ENCODE peak calls at places on chromosome 4, in five cellular contexts. Q is gastrocnemius medialis, H is sigmoid colon, V is uterus, M is HCT116. I is an unnamed sample.

GRCh38 chr4:158787718-158788441 is 19.1 kb downstream of the FNIP2 start:
- DNase-seq in H (no peak), V (no peak), M (no peak), Q (no peak), I (no peak)

GRCh38 chr4:21921526-21922180 is 26.9 kb downstream of the KCNIP4 start:
- DNase-seq in M (no peak), Q (no peak), V (no peak), H (no peak), I (no peak)

GRCh38 chr4:112731715-112732114 is 94.8 kb downstream of the LARP7 start:
- DNase-seq in Q (peak; percentile 26), V (no peak), M (no peak), H (no peak), I (no peak)

GRCh38 chr4:16684083-16684482 is 214.4 kb downstream of the LDB2 start:
- DNase-seq in V (no peak), H (no peak), M (no peak), Q (no peak), I (no peak)

GRCh38 chr4:117326091-117326490 is 240.7 kb upstream of the TRAM1L1 start:
- DNase-seq in H (no peak), V (no peak), M (no peak), Q (no peak), I (no peak)

GRCh38 chr4:138007572-138007971 is 234.6 kb downstream of the SLC7A11 start:
- DNase-seq in Q (no peak), H (no peak), M (peak; percentile 13), V (no peak), I (no peak)

GRCh38 chr4:83981156-83981555 is 445.2 kb downstream of the GPAT3 start:
- DNase-seq in M (no peak), H (no peak), Q (no peak), V (no peak), I (no peak)

GRCh38 chr4:181597766-181598165 is 645.4 kb upstream of the TENM3 start:
- DNase-seq in Q (no peak), H (no peak), V (no peak), M (no peak), I (no peak)

GRCh38 chr4:71711985-71712348 is 71.9 kb downstream of the GC start:
- DNase-seq in Q (no peak), M (no peak), H (no peak), V (no peak), I (no peak)

GRCh38 chr4:118288097-118288496 is 64.7 kb downstream of the PRSS12 start:
- DNase-seq in Q (no peak), H (no peak), V (no peak), M (no peak), I (no peak)

GRCh38 chr4:180665994-180666818 is 1577.0 kb upstream of the TENM3 start:
- DNase-seq in V (no peak), Q (no peak), H (no peak), M (peak; percentile 76), I (no peak)

GRCh38 chr4:24914460-24914859 is 1.6 kb upstream of the CCDC149 start:
- DNase-seq in H (no peak), M (no peak), V (no peak), Q (no peak), I (peak; percentile 49)

GRCh38 chr4:22389240-22389871 is 126.5 kb downstream of the ADGRA3 start:
- DNase-seq in M (peak; percentile 48), Q (no peak), H (no peak), V (peak; percentile 61), I (no peak)

GRCh38 chr4:32826169-32826568 is 2106.0 kb downstream of the PCDH7 start:
- DNase-seq in V (no peak), Q (no peak), M (peak; percentile 34), H (no peak), I (no peak)

GRCh38 chr4:72171761-72172160 is 140.0 kb downstream of the NPFFR2 start:
- DNase-seq in Q (no peak), H (no peak), M (no peak), V (no peak), I (no peak)

GRCh38 chr4:176927664-176928063 is 134.9 kb upstream of the VEGFC start:
- DNase-seq in M (no peak), V (no peak), H (no peak), Q (no peak), I (no peak)

GRCh38 chr4:159137176-159137575 is 34.3 kb downstream of the RAPGEF2 start:
- DNase-seq in V (no peak), H (no peak), M (no peak), Q (peak; percentile 41), I (no peak)

GRCh38 chr4:87926554-87927098 is 48.9 kb upstream of the SPP1 start:
- DNase-seq in H (no peak), V (no peak), Q (no peak), M (no peak), I (no peak)

GRCh38 chr4:151540728-151541437 is 131.9 kb downstream of the FHIP1A start:
- DNase-seq in H (no peak), M (peak; percentile 59), Q (no peak), V (peak; percentile 44), I (no peak)

GRCh38 chr4:55547461-55547770 is 707 bp upstream of the CLOCK start:
- DNase-seq in Q (no peak), H (peak; percentile 76), V (no peak), M (no peak), I (no peak)

GRCh38 chr4:104747635-104748034 is 252.9 kb upstream of the CXXC4 start:
- DNase-seq in V (no peak), Q (no peak), H (no peak), M (peak; percentile 34), I (no peak)

GRCh38 chr4:156146581-156146980 is 192.9 kb upstream of the CTSO start:
- DNase-seq in H (no peak), M (no peak), Q (no peak), V (no peak), I (no peak)

GRCh38 chr4:184503869-184504300 is 29.5 kb upstream of the IRF2 start:
- DNase-seq in M (no peak), Q (no peak), H (no peak), V (no peak), I (no peak)

GRCh38 chr4:186497043-186497442 is 58.3 kb downstream of the MTNR1A start:
- DNase-seq in H (no peak), V (no peak), M (no peak), Q (no peak), I (no peak)

GRCh38 chr4:90121961-90122748 is 5.0 kb upstream of the CCSER1 start:
- DNase-seq in M (no peak), V (no peak), Q (no peak), H (no peak), I (no peak)

GRCh38 chr4:4694296-4694772 is 152.5 kb upstream of the STX18 start:
- DNase-seq in Q (no peak), H (no peak), V (no peak), M (no peak), I (no peak)

GRCh38 chr4:87974856-87975462 is 555 bp upstream of the SPP1 start:
- DNase-seq in M (no peak), H (no peak), V (no peak), Q (no peak), I (no peak)

GRCh38 chr4:150235795-150236385 is 157.6 kb downstream of the DCLK2 start:
- DNase-seq in M (no peak), V (no peak), Q (no peak), H (no peak), I (no peak)

GRCh38 chr4:3389879-3390840 is 51.6 kb upstream of the HGFAC start:
- DNase-seq in V (no peak), Q (no peak), M (no peak), H (peak; percentile 58), I (no peak)

GRCh38 chr4:177441061-177441802 is 1.0 kb downstream of the AGA start:
- DNase-seq in V (no peak), H (no peak), M (no peak), Q (no peak), I (peak; percentile 27)

GRCh38 chr4:42923431-42923830 is 30.9 kb downstream of the GRXCR1 start:
- DNase-seq in Q (no peak), M (no peak), V (no peak), H (no peak), I (no peak)

GRCh38 chr4:108113229-108113628 is 55.5 kb downstream of the LEF1 start:
- DNase-seq in H (no peak), Q (no peak), V (no peak), M (no peak), I (no peak)

GRCh38 chr4:2591189-2591588 is 54.7 kb downstream of the FAM193A start:
- DNase-seq in M (no peak), V (no peak), Q (no peak), H (no peak), I (no peak)

GRCh38 chr4:6466756-6467381 is 5.5 kb downstream of the PPP2R2C start:
- DNase-seq in Q (peak; percentile 2), M (no peak), V (no peak), H (peak; percentile 30), I (peak; percentile 7)

GRCh38 chr4:40530961-40531635 is 98.6 kb downstream of the RBM47 start:
- DNase-seq in H (no peak), V (no peak), M (no peak), Q (no peak), I (no peak)

GRCh38 chr4:29970626-29971025 is 749.5 kb upstream of the PCDH7 start:
- DNase-seq in H (no peak), M (peak; percentile 37), V (no peak), Q (no peak), I (no peak)
- TF ChIP-seq CTCF in H (no peak), M (no peak), V (no peak), Q (no peak), I (no peak)

DNA sequence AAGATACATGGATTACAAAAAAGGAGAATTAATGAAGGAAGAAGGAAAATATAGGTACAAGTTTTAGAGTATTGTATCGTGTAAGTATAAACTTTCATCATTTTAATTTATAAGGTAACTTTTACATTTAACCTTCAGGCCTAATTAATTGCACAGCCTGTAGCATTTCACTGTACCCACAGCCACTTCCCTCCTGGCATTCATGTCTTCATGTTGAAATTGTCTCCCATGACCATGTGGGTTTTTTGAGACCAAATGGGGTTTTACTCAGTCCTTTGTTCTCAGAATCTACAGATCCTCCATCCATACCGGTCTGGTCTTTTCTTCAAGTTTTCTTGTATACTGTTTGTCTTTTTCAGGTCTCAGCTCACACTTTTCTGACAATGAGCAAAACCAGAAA is 194.3 kb upstream of the CLNK start:
- DNase-seq in V (no peak), H (no peak), M (no peak), Q (no peak), I (no peak)
- TF ChIP-seq POLR2A in V (no peak), H (no peak), M (no peak), Q (no peak), I (no peak)

DNA sequence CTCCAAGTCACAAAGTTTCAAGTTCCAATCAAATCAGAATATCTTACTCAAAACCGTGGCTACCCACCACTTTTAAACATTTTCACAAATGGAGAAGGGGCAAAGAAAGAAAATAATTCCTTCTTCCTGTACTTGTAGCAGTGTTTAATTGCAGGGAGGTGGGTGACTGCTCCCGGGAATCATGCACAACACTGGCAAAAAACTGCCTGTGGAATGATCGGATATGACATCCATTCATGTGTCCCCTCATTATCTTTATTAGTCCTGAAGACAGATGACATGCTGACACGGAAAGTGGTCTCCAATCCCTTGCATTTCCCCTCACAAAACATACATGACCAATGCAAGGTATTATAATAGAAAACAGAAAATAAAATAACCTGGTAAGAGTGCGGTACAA is 2.0 kb downstream of the TSPAN5 start:
- DNase-seq in Q (no peak), M (no peak), H (no peak), V (no peak), I (no peak)
- H3K4me3 ChIP-seq in Q (no peak overlapping the region), M (peak overlapping the region; percentile 89), H (peak overlapping the region; percentile 59), V (peak overlapping the region; percentile 65), I (no peak overlapping the region)

GRCh38 chr4:182917182-182918043 is at the start of gene DCTD:
- DNase-seq in H (peak; percentile 86), Q (peak; percentile 59), M (no peak), V (peak; percentile 76), I (peak; percentile 95)
- TF ChIP-seq CTCF in H (no peak), Q (peak; percentile 35), M (peak; percentile 12), V (peak; percentile 32), I (no peak)

GRCh38 chr4:110062166-110062565 is 136.2 kb downstream of the ELOVL6 start:
- DNase-seq in Q (no peak), H (no peak), V (no peak), M (no peak), I (no peak)
- TF ChIP-seq POLR2A in Q (no peak), H (no peak), V (no peak), M (no peak), I (no peak)